ENCODE peak calls at places on chromosomes 3 and 15, in five cellular contexts. X is fibroblast of pulmonary artery, C is cerebellar nuclear complex, K is GM12865, R is COR-L47. U is an unnamed sample.

GRCh38 chr3:112519424-112520001 is 20.2 kb upstream of the BTLA start:
- DNase-seq in X (peak), C (no peak), K (peak), R (peak), U (peak)

GRCh38 chr3:113264249-113264648 is 52.9 kb downstream of the BOC start:
- DNase-seq in X (no peak), R (peak), C (no peak), K (no peak), U (peak)

GRCh38 chr3:138620431-138620830 is 11.9 kb downstream of the FAIM start:
- DNase-seq in C (no peak), K (no peak), X (no peak), R (no peak), U (no peak)

GRCh38 chr3:73467211-73467610 is 157.5 kb downstream of the PDZRN3 start:
- DNase-seq in C (no peak), K (no peak), R (peak), X (no peak), U (no peak)

GRCh38 chr15:92112711-92113110 is 259.2 kb downstream of the SLCO3A1 start:
- DNase-seq in R (no peak), K (no peak), X (no peak), C (no peak), U (no peak)

GRCh38 chr3:151814588-151814987 is 672 bp downstream of the AADAC start:
- DNase-seq in K (no peak), C (no peak), X (no peak), R (no peak), U (no peak)

GRCh38 chr15:29242466-29243242 is 27.0 kb downstream of the NSMCE3 start:
- DNase-seq in R (no peak), X (peak), C (no peak), K (no peak), U (no peak)

GRCh38 chr15:78460737-78461136 is 22.7 kb downstream of the IREB2 start:
- DNase-seq in K (no peak), C (no peak), X (no peak), R (no peak), U (no peak)

GRCh38 chr3:191290311-191291025 is 38.7 kb upstream of the CCDC50 start:
- DNase-seq in K (peak), X (no peak), R (no peak), C (no peak), U (no peak)

GRCh38 chr3:138916824-138917223 is 30.1 kb downstream of the FOXL2 start:
- DNase-seq in C (no peak), R (peak), K (no peak), X (no peak), U (no peak)

GRCh38 chr3:13005301-13005700 is 67.9 kb downstream of the IQSEC1 start:
- DNase-seq in C (no peak), R (no peak), X (no peak), K (no peak), U (no peak)

GRCh38 chr3:98003306-98003969 is 31.2 kb upstream of the RIOX2 start:
- DNase-seq in K (peak), C (no peak), R (no peak), X (no peak), U (no peak)

GRCh38 chr15:44188810-44189209 is 6.3 kb downstream of the FRMD5 start:
- DNase-seq in R (peak), K (no peak), X (no peak), C (no peak), U (no peak)

GRCh38 chr3:169144691-169145090 is 518.8 kb downstream of the MECOM start:
- DNase-seq in C (no peak), R (no peak), K (no peak), X (peak), U (no peak)

GRCh38 chr15:78325092-78325843 is 14.9 kb upstream of the CRABP1 start:
- DNase-seq in K (no peak), C (no peak), R (no peak), X (peak), U (no peak)

U was measured in D341Med.